ENCODE peak calls at places on chromosomes 2 and 18, in six cellular contexts. R is upper lobe of right lung; S is K562; V is spleen; N is CD4-positive, CD25-positive, alpha-beta regulatory T cell; O is small intestine. Y is an unnamed sample. For H3K4me1, the result is how much of the 10 kb centered on the place peaks cover.

GRCh38 chr2:206232287-206233035 is 42.0 kb upstream of the ZDBF2 start:
- DNase-seq in V (no peak), R (no peak), O (peak), S (no peak), N (no peak), Y (no peak)

GRCh38 chr2:39732492-39732891 is 46.6 kb downstream of the THUMPD2 start:
- DNase-seq in N (no peak), O (no peak), S (no peak), R (no peak), V (no peak), Y (no peak)

GRCh38 chr2:144548088-144548487 is 28.2 kb upstream of the ZEB2 start:
- DNase-seq in V (no peak), S (no peak), R (no peak), O (no peak), N (no peak), Y (no peak)

GRCh38 chr2:230723363-230723762 is 10.7 kb downstream of the CAB39 start:
- DNase-seq in N (peak), S (no peak), V (no peak), O (no peak), R (no peak), Y (peak)

GRCh38 chr2:240149943-240150784 is 9.7 kb upstream of the OTOS start:
- DNase-seq in R (no peak), O (peak), N (peak), S (peak), V (no peak), Y (no peak)

GRCh38 chr2:75640621-75641121 is 5.9 kb upstream of the MRPL19 start:
- DNase-seq in R (peak), S (peak), O (peak), V (peak), N (peak), Y (peak)

GRCh38 chr2:7660816-7661215 is 743.6 kb downstream of the RNF144A start:
- DNase-seq in O (no peak), R (no peak), V (no peak), N (no peak), S (no peak), Y (no peak)

GRCh38 chr2:119981896-119982295 is 31.0 kb upstream of the EPB41L5 start:
- DNase-seq in V (no peak), O (peak), N (no peak), R (no peak), S (no peak), Y (no peak)

GRCh38 chr2:150718280-150718679 is 230.8 kb upstream of the RND3 start:
- DNase-seq in O (no peak), V (no peak), N (no peak), R (no peak), S (no peak), Y (no peak)

GRCh38 chr2:197828464-197829135 is 24.2 kb downstream of the PLCL1 start:
- DNase-seq in S (no peak), O (no peak), R (no peak), V (no peak), N (no peak), Y (no peak)

GRCh38 chr2:227095346-227095745 is 68.7 kb downstream of the COL4A4 start:
- DNase-seq in N (no peak), S (no peak), O (no peak), R (no peak), V (no peak), Y (no peak)

GRCh38 chr2:56801214-56801613 is 617.4 kb downstream of the CCDC85A start:
- DNase-seq in S (no peak), N (no peak), R (no peak), O (no peak), V (no peak), Y (no peak)

GRCh38 chr2:118642501-118642900 is 204.9 kb downstream of the EN1 start:
- DNase-seq in N (no peak), O (no peak), S (no peak), V (no peak), R (no peak), Y (no peak)

GRCh38 chr2:148794558-148794957 is 80.5 kb upstream of the KIF5C start:
- DNase-seq in N (no peak), S (no peak), R (no peak), O (no peak), V (no peak), Y (no peak)

GRCh38 chr18:57930476-57930875 is 113.5 kb upstream of the NEDD4L start:
- DNase-seq in N (no peak), S (peak), V (no peak), O (peak), R (no peak), Y (no peak)

GRCh38 chr2:24253303-24253919 is 78.6 kb downstream of the FAM228A start:
- DNase-seq in R (no peak), N (no peak), O (no peak), V (no peak), S (peak), Y (no peak)

GRCh38 chr2:97011977-97012569 is 25.7 kb upstream of the FAM178B start:
- DNase-seq in V (no peak), O (peak), N (peak), S (peak), R (no peak), Y (no peak)

GRCh38 chr18:24868331-24868730 is 407.9 kb downstream of the HRH4 start:
- DNase-seq in R (no peak), S (no peak), N (no peak), O (no peak), V (no peak), Y (no peak)

GRCh38 chr2:137886432-137886831 is 77.8 kb upstream of the HNMT start:
- DNase-seq in O (no peak), N (no peak), V (no peak), S (peak), R (no peak), Y (no peak)

GRCh38 chr2:101255501-101255900 is 2.8 kb downstream of the CNOT11 start:
- DNase-seq in V (no peak), R (no peak), N (no peak), S (no peak), O (no peak), Y (no peak)

GRCh38 chr2:101052147-101052546 is 50.1 kb downstream of the RPL31 start:
- DNase-seq in V (no peak), R (no peak), S (no peak), N (no peak), O (no peak), Y (no peak)

GRCh38 chr2:28463211-28463610 is 32.6 kb upstream of the PLB1 start:
- DNase-seq in S (no peak), V (no peak), R (no peak), O (no peak), N (no peak), Y (no peak)

GRCh38 chr2:105809099-105809473 is 64.4 kb downstream of the NCK2 start:
- DNase-seq in N (no peak), O (no peak), R (no peak), S (no peak), V (no peak), Y (no peak)

GRCh38 chr2:43224571-43225092 is 1.8 kb downstream of the ZFP36L2 start:
- DNase-seq in S (peak), R (peak), N (no peak), O (no peak), V (peak), Y (peak)

GRCh38 chr2:46506131-46506706 is 26.9 kb downstream of the TMEM247 start:
- DNase-seq in R (no peak), V (no peak), S (no peak), N (no peak), O (no peak), Y (no peak)
- H3K27ac ChIP-seq in R (no peak), V (no peak), S (no peak), N (no peak), O (no peak), Y (no peak)

DNA sequence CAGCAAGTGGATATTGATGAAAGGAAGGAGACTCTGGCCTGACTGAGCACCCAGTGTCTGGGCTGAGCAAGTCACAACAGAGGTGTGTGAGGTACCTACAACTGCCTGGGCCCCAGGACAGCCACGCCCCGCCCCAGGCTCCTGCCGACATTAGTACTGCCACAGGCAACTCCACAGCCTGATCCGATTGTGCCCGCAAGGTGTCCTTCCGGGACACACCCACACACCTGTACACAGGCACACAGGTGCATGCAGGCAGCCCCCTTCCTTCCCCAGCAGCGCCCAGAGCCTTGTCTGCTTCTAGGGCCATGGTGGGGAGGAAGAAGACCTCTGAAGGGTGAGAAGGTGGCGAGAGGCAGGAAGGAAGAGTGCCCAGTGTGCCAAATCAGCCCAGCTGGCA is 83.6 kb downstream of the TNS1 start:
- DNase-seq in O (peak), R (no peak), N (no peak), V (no peak), S (no peak), Y (no peak)
- H3K4me1 ChIP-seq in O (under half), R (half or more), N (under half), V (half or more), S (under half), Y (under half)

DNA sequence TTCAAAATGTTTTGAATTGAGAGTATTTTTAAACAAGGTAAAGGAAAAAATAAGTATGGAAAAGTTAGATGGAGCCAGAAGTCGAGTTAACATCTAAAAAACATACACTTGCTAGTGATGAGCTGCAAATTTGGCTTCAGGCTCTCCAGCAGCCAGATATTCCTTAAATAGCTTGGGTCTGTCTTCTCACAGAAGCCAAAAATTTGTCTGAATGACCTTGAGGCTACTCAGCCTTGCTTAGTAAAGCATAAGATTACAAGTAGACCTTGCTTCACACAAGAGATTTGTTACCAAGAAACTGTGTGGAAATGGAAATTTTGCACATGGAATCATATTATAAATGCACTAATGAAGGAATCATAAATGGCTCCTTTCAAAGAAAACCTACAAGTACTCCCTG is 40.8 kb upstream of the GRB14 start:
- DNase-seq in O (no peak), R (no peak), N (no peak), V (no peak), S (no peak), Y (no peak)
- H3K27ac ChIP-seq in O (no peak), R (no peak), N (no peak), V (no peak), S (no peak), Y (no peak)

DNA sequence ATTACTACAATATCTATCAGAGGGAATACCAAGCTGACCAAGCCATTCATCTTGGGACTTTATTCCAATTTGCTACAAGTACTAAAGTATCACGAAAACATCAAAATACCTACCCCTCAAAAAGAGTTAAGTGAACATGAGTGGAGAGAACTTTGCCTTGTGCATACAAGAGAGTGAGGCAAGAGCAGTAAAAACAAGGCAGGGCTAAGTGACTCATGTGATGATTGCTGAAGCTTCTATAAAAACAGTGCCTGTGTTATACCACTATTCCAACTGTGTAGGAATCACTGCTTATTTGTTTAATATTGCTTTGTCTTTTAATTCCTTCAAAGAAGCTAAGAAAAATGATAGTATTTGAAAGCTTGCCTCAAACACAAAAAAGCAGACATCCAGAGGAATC is 61.2 kb downstream of the FARSB start:
- DNase-seq in V (no peak), R (no peak), O (peak), S (no peak), N (no peak), Y (no peak)
- H3K4me1 ChIP-seq in V (under half), R (under half), O (under half), S (under half), N (under half), Y (under half)

DNA sequence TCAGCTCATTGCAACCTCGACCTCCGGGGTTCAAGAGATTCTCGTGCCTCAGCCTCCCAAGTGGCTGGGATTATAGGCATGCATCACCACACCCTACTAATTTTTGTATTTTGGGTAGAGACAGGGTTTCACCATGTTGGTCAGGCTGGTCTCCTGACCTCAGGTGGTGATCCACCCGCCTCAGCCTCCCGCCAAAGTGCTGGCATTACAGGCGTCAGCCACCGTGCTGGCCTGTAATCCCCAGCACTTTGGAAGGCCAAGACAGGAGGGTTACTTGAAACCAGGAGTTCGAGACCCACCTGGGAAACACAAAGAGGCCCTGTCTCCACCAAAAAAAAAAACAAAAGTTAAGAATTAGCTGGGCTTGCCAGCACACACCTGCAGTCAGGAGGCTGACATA is 18.5 kb downstream of the USP34 start:
- DNase-seq in N (no peak), V (no peak), S (no peak), O (no peak), R (no peak), Y (no peak)
- H3K27ac ChIP-seq in N (no peak), V (no peak), S (no peak), O (no peak), R (no peak), Y (no peak)

GRCh38 chr2:46796031-46796430 is 119.6 kb downstream of the MCFD2 start:
- DNase-seq in R (no peak), N (no peak), V (no peak), O (no peak), S (no peak), Y (no peak)
- H3K4me1 ChIP-seq in R (under half), N (under half), V (under half), O (under half), S (under half), Y (under half)

GRCh38 chr18:23752796-23753195 is 63.5 kb downstream of the LAMA3 start:
- DNase-seq in N (no peak), S (no peak), V (no peak), O (no peak), R (no peak), Y (no peak)
- H3K27ac ChIP-seq in N (no peak), S (no peak), V (no peak), O (no peak), R (no peak), Y (no peak)

GRCh38 chr2:202638710-202639109 is 3.9 kb downstream of the FAM117B start:
- DNase-seq in S (no peak), V (no peak), O (no peak), R (no peak), N (no peak), Y (no peak)
- H3K4me1 ChIP-seq in S (under half), V (half or more), O (under half), R (under half), N (under half), Y (under half)

GRCh38 chr18:54906636-54907180 is 52.6 kb downstream of the CCDC68 start:
- DNase-seq in V (no peak), N (no peak), O (no peak), S (no peak), R (no peak), Y (no peak)
- H3K27ac ChIP-seq in V (no peak), N (no peak), O (no peak), S (no peak), R (no peak), Y (no peak)

Y was measured in CD8-positive, alpha-beta T cell.